ENCODE peak calls at places on chromosomes 13 and 19, in seven cellular contexts. J is HCT116, D is A549, U is SK-N-SH, I is H1, Y is GM12878, E is K562. A is an unnamed sample.

GRCh38 chr13:51235756-51236564 is 13.8 kb downstream of the FAM124A start:
- DNase-seq in D (no peak), Y (no peak), U (no peak), E (no peak), J (no peak), I (no peak), A (no peak)

GRCh38 chr19:15843186-15843585 is 27.7 kb upstream of the OR10H1 start:
- DNase-seq in J (no peak), Y (no peak), U (no peak), I (no peak), E (no peak), D (no peak), A (no peak)

GRCh38 chr13:110353339-110353977 is 46.4 kb downstream of the COL4A2 start:
- DNase-seq in Y (no peak), I (no peak), E (no peak), D (no peak), U (no peak), J (no peak), A (no peak)

GRCh38 chr13:36395280-36395679 is 37.0 kb upstream of the CCNA1 start:
- DNase-seq in D (peak), E (peak), I (no peak), U (peak), J (no peak), Y (no peak), A (peak)

GRCh38 chr13:58625703-58626389 is 994.3 kb downstream of the PCDH17 start:
- DNase-seq in U (no peak), J (no peak), E (no peak), D (no peak), I (no peak), Y (no peak), A (no peak)

GRCh38 chr13:43664700-43665191 is 122.0 kb downstream of the ENOX1 start:
- DNase-seq in Y (no peak), U (no peak), D (peak), I (no peak), E (no peak), J (no peak), A (peak)

GRCh38 chr19:41411682-41412265 is 14.2 kb downstream of the BCKDHA start:
- DNase-seq in E (no peak), D (no peak), U (no peak), J (no peak), Y (no peak), I (no peak), A (no peak)

GRCh38 chr19:13843104-13843921 is 33.6 kb upstream of the NANOS3 start:
- DNase-seq in U (peak), D (peak), Y (no peak), J (no peak), I (peak), E (no peak), A (peak)

GRCh38 chr19:28426110-28426901 is 786.6 kb downstream of the UQCRFS1 start:
- DNase-seq in E (no peak), D (no peak), Y (no peak), I (peak), J (no peak), U (no peak), A (no peak)

GRCh38 chr19:45716314-45717130 is 14.2 kb downstream of the FBXO46 start:
- DNase-seq in I (no peak), J (no peak), Y (no peak), D (peak), U (peak), E (peak), A (no peak)

GRCh38 chr19:31625575-31625974 is 276.3 kb upstream of the TSHZ3 start:
- DNase-seq in D (no peak), I (no peak), J (no peak), U (no peak), Y (no peak), E (no peak), A (no peak)

GRCh38 chr19:48814895-48815294 is 4.1 kb upstream of the BCAT2 start:
- DNase-seq in Y (no peak), D (no peak), E (peak), J (no peak), I (no peak), U (no peak), A (no peak)

GRCh38 chr13:42894765-42895181 is 97.3 kb downstream of the EPSTI1 start:
- DNase-seq in J (no peak), D (no peak), E (no peak), Y (no peak), I (no peak), U (peak), A (peak)

GRCh38 chr19:10686661-10687517 is 14.3 kb upstream of the QTRT1 start:
- DNase-seq in I (no peak), Y (no peak), U (peak), J (no peak), E (no peak), D (no peak), A (peak)

GRCh38 chr19:13920940-13921744 is 15.1 kb downstream of the CC2D1A start:
- DNase-seq in J (peak), Y (peak), D (peak), E (peak), U (peak), I (peak), A (peak)

GRCh38 chr19:2702170-2703076 is at the start of gene GNG7:
- DNase-seq in D (peak), J (peak), E (peak), Y (no peak), U (peak), I (peak), A (peak)

GRCh38 chr19:34994643-34995471 is 5.3 kb upstream of the GRAMD1A start:
- DNase-seq in I (no peak), U (no peak), E (no peak), D (peak), J (no peak), Y (no peak), A (no peak)

GRCh38 chr13:113090806-113091205 is 14.8 kb upstream of the F7 start:
- DNase-seq in E (no peak), D (no peak), U (no peak), Y (no peak), J (no peak), I (no peak), A (no peak)

GRCh38 chr19:7534531-7534980 is 961 bp upstream of the PNPLA6 start:
- DNase-seq in U (peak), D (peak), Y (no peak), E (peak), I (peak), J (no peak), A (peak)

GRCh38 chr13:27076411-27076810 is 95.2 kb downstream of the USP12 start:
- DNase-seq in U (no peak), D (no peak), I (no peak), Y (no peak), E (no peak), J (no peak), A (peak)

GRCh38 chr19:899363-900301 is 6.3 kb downstream of the RNU6-9 start:
- DNase-seq in J (no peak), D (no peak), Y (no peak), I (no peak), E (no peak), U (no peak), A (no peak)

GRCh38 chr19:896434-896833 is 3.1 kb downstream of the RNU6-9 start:
- DNase-seq in U (no peak), E (no peak), D (no peak), J (no peak), I (no peak), Y (no peak), A (no peak)

GRCh38 chr19:898663-899062 is 5.4 kb downstream of the RNU6-9 start:
- DNase-seq in I (peak), Y (no peak), U (peak), E (no peak), D (no peak), J (no peak), A (no peak)

GRCh38 chr19:896999-897398 is 3.7 kb downstream of the RNU6-9 start:
- DNase-seq in E (no peak), U (no peak), D (no peak), J (no peak), Y (no peak), I (no peak), A (no peak)

DNA sequence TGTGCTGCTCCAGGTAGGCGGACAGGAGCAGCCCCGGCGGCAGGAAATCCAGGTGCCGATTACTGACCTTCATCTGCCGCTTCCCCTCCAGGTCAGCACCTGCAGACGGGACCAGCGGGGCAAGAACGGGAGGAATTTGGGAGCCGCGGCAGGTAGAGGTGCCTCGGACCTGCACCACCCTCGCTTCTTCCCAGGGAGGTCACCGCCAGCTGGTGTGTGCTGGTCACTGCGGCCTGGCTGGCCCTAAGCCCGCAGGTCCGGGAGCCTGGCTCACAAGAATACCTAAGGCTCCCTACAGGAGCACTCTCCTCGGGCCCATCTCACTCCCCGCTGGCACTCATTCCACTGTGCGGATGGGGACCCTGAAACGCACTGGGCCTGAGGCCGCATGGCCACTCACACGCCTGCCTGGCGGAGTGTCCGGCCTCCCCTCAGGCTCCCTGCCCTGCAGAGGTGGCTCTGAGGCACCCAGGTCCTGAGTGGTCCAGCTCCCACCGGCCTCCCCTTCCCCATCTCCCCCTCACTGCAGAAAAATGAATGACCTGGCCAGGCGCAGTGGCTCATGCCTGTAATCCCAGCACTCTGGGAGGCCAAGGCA is 4.3 kb downstream of the RNU6-9 start:
- DNase-seq in Y (no peak), D (no peak), J (no peak), U (peak), I (peak), E (no peak), A (no peak)
- TF ChIP-seq CTCF in Y (no peak), D (no peak), J (peak), U (peak), I (peak), E (peak), A (no peak)

DNA sequence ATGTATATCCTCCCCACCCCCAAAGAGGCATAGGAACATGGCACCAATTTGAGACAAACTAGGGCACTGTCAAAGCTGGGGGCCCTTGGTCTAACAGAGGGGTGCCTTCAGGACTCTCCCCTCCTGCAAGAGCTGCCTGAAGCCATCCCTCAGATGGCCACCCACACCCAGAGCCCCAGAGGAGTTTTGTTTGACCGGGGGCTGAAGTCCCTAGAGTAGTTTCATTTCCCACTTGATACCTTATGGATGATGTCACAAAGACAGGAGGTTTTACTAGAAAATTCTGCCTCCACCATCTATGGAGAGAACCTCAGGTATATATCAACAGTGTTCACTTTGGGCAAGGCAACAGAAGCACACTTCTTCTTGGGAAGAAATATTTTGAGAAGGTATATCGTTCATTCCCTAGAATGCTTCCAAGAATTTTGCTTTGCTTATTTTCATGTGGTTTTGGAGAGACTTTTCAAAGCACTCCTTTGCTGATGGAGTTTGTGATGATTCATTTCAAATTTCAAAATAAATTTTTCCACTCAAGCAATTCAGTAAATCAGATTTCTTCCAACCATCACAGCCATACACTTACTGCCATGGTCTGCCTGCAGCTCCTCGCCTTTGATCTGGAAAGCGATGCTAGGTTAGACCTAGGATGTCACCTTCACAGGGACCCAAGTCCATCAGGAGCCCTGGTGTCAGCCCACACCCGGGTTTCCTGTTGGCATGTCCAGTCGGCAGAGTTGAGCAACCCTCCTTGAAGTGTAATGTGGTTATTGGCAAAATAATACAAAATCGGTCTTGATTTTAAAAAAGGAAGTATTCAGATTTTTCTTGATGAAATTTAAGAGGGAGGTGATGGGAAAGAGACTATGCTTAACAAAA is 207.0 kb downstream of the SHISA2 start:
- DNase-seq in D (no peak), J (no peak), E (no peak), I (no peak), Y (no peak), U (no peak), A (no peak)
- H3K4me2 ChIP-seq in D (no peak), J (no peak), E (no peak), I (no peak), Y (no peak), U (no peak), A (no peak)

GRCh38 chr13:41310963-41311606 is at the start of gene NAA16:
- DNase-seq in U (peak), J (peak), Y (peak), I (peak), E (peak), D (peak), A (peak)
- TF ChIP-seq RAD21 in U (no peak), J (no peak), Y (no peak), I (no peak), E (no peak), D (peak), A (no peak)

GRCh38 chr19:21767065-21767800 is at the start of gene ZNF100:
- DNase-seq in I (peak), D (no peak), J (peak), Y (peak), U (peak), E (peak), A (peak)
- TF ChIP-seq CTCF in I (no peak), D (no peak), J (no peak), Y (no peak), U (no peak), E (no peak), A (no peak)

A was measured in IMR-90.